ENCODE peak calls at places on chromosomes 12 and 14, in eight cellular contexts. H is ACHN; G is cerebellum; V is central memory CD4-positive, alpha-beta T cell; E is mucosa of descending colon; D is adipocyte; T is endothelial cell of umbilical vein; N is HEK293T. R is an unnamed sample.

GRCh38 chr14:56122306-56122705 is 4.1 kb downstream of the PELI2 start:
- DNase-seq in H (no peak), G (no peak), V (no peak), E (no peak), D (peak), T (no peak), N (no peak), R (no peak)

GRCh38 chr12:30613119-30613830 is 82.4 kb downstream of the IPO8 start:
- DNase-seq in H (no peak), G (no peak), V (no peak), E (no peak), D (peak), T (peak), N (no peak), R (no peak)

GRCh38 chr12:39012870-39013269 is 107.5 kb upstream of the CPNE8 start:
- DNase-seq in H (peak), G (no peak), V (no peak), E (no peak), D (no peak), T (no peak), N (no peak), R (peak)

GRCh38 chr12:7667025-7667575 is 1.4 kb upstream of the APOBEC1 start:
- DNase-seq in H (peak), G (no peak), V (no peak), E (no peak), D (no peak), T (no peak), N (peak), R (peak)

GRCh38 chr12:42255221-42255874 is 17.3 kb upstream of the YAF2 start:
- DNase-seq in H (no peak), G (no peak), V (no peak), E (no peak), D (no peak), T (no peak), N (no peak), R (no peak)

GRCh38 chr12:117279606-117280005 is 81.8 kb downstream of the NOS1 start:
- DNase-seq in H (no peak), G (peak), V (no peak), E (no peak), D (no peak), T (no peak), N (no peak), R (no peak)

GRCh38 chr14:102817942-102818940 is 41.0 kb downstream of the TRAF3 start:
- DNase-seq in H (no peak), G (no peak), V (no peak), E (no peak), D (peak), T (no peak), N (no peak), R (no peak)

GRCh38 chr12:66065146-66065545 is 65.4 kb downstream of the LLPH start:
- DNase-seq in H (peak), G (no peak), V (no peak), E (no peak), D (peak), T (no peak), N (no peak), R (no peak)

GRCh38 chr12:20486233-20486632 is 117.9 kb downstream of the PDE3A start:
- DNase-seq in H (no peak), G (no peak), V (no peak), E (no peak), D (no peak), T (no peak), N (no peak), R (no peak)

GRCh38 chr12:132204064-132204821 is 60.0 kb downstream of the NOC4L start:
- DNase-seq in H (no peak), G (no peak), V (no peak), E (no peak), D (peak), T (no peak), N (no peak), R (no peak)

GRCh38 chr12:113239288-113239771 is 18.1 kb downstream of the TPCN1 start:
- DNase-seq in H (no peak), G (no peak), V (no peak), E (no peak), D (no peak), T (no peak), N (no peak), R (no peak)

GRCh38 chr14:65304963-65305362 is 107.6 kb upstream of the FUT8 start:
- DNase-seq in H (no peak), G (no peak), V (no peak), E (no peak), D (no peak), T (no peak), N (no peak), R (no peak)

GRCh38 chr12:9112076-9112853 is 3.5 kb downstream of the A2M start:
- DNase-seq in H (no peak), G (no peak), V (no peak), E (no peak), D (no peak), T (no peak), N (no peak), R (no peak)

GRCh38 chr12:7130791-7131501 is 775 bp downstream of the CLSTN3 start:
- DNase-seq in H (peak), G (peak), V (peak), E (peak), D (peak), T (peak), N (peak), R (peak)

GRCh38 chr12:44765796-44766195 is 110.3 kb downstream of the NELL2 start:
- DNase-seq in H (no peak), G (no peak), V (no peak), E (no peak), D (no peak), T (no peak), N (no peak), R (no peak)

GRCh38 chr12:52907092-52907810 is 2.4 kb upstream of the KRT8 start:
- DNase-seq in H (no peak), G (no peak), V (no peak), E (peak), D (no peak), T (peak), N (no peak), R (no peak)

GRCh38 chr12:48004039-48004940 is at the start of gene COL2A1:
- DNase-seq in H (no peak), G (no peak), V (peak), E (no peak), D (peak), T (peak), N (no peak), R (no peak)

GRCh38 chr12:42475055-42475454 is 114.5 kb downstream of the PRICKLE1 start:
- DNase-seq in H (peak), G (no peak), V (no peak), E (no peak), D (no peak), T (peak), N (no peak), R (no peak)

GRCh38 chr14:102914474-102915291 is 7.8 kb upstream of the AMN start:
- DNase-seq in H (no peak), G (peak), V (no peak), E (no peak), D (no peak), T (no peak), N (no peak), R (no peak)

GRCh38 chr12:64688715-64689114 is 70.5 kb downstream of the GNS start:
- DNase-seq in H (no peak), G (no peak), V (no peak), E (no peak), D (no peak), T (no peak), N (no peak), R (no peak)

GRCh38 chr12:104680506-104680905 is 223.8 kb downstream of the CHST11 start:
- DNase-seq in H (no peak), G (no peak), V (no peak), E (no peak), D (no peak), T (no peak), N (no peak), R (no peak)

GRCh38 chr14:84127430-84127829 is 1402.5 kb upstream of the FLRT2 start:
- DNase-seq in H (no peak), G (no peak), V (no peak), E (no peak), D (no peak), T (no peak), N (no peak), R (no peak)

GRCh38 chr12:105018001-105018400 is 31.9 kb downstream of the NOPCHAP1 start:
- DNase-seq in H (no peak), G (no peak), V (no peak), E (no peak), D (no peak), T (no peak), N (no peak), R (peak)

GRCh38 chr14:72780771-72781170 is 113.1 kb downstream of the DPF3 start:
- DNase-seq in H (no peak), G (no peak), V (no peak), E (no peak), D (peak), T (no peak), N (no peak), R (no peak)

GRCh38 chr14:72433511-72433910 is 460.4 kb downstream of the DPF3 start:
- DNase-seq in H (peak), G (no peak), V (no peak), E (no peak), D (peak), T (no peak), N (no peak), R (peak)

GRCh38 chr14:75578099-75578785 is at the start of gene FLVCR2:
- DNase-seq in H (peak), G (peak), V (peak), E (peak), D (peak), T (peak), N (peak), R (peak)

GRCh38 chr12:52949413-52950331 is 754 bp downstream of the KRT18 start:
- DNase-seq in H (peak), G (no peak), V (no peak), E (peak), D (no peak), T (peak), N (no peak), R (peak)

GRCh38 chr12:109447482-109447881 is 29.6 kb downstream of the KCTD10 start:
- DNase-seq in H (no peak), G (no peak), V (no peak), E (no peak), D (no peak), T (no peak), N (no peak), R (no peak)

GRCh38 chr12:109833307-109834189 is at the start of gene TRPV4:
- DNase-seq in H (peak), G (no peak), V (no peak), E (no peak), D (peak), T (peak), N (peak), R (no peak)

GRCh38 chr12:39412210-39412609 is 30.7 kb downstream of the KIF21A start:
- DNase-seq in H (no peak), G (no peak), V (no peak), E (no peak), D (no peak), T (no peak), N (no peak), R (no peak)

GRCh38 chr12:69431604-69432222 is 38.5 kb upstream of the FRS2 start:
- DNase-seq in H (no peak), G (no peak), V (no peak), E (no peak), D (no peak), T (no peak), N (no peak), R (no peak)

GRCh38 chr14:96705422-96706092 is 91.6 kb upstream of the VRK1 start:
- DNase-seq in H (no peak), G (no peak), V (no peak), E (no peak), D (no peak), T (no peak), N (no peak), R (no peak)

GRCh38 chr12:54304187-54304810 is 3.5 kb upstream of the NFE2 start:
- DNase-seq in H (no peak), G (no peak), V (no peak), E (peak), D (peak), T (no peak), N (no peak), R (no peak)

GRCh38 chr12:62907561-62907960 is 27.4 kb downstream of the PPM1H start:
- DNase-seq in H (no peak), G (no peak), V (no peak), E (no peak), D (no peak), T (no peak), N (no peak), R (no peak)

GRCh38 chr12:8075935-8076334 is 6.1 kb upstream of the NECAP1 start:
- DNase-seq in H (no peak), G (no peak), V (no peak), E (no peak), D (no peak), T (no peak), N (no peak), R (no peak)

GRCh38 chr14:59332727-59333126 is 132.5 kb downstream of the GPR135 start:
- DNase-seq in H (no peak), G (no peak), V (no peak), E (no peak), D (peak), T (peak), N (no peak), R (no peak)

GRCh38 chr14:32414808-32415255 is 85.7 kb downstream of the AKAP6 start:
- DNase-seq in H (no peak), G (no peak), V (no peak), E (no peak), D (peak), T (peak), N (no peak), R (no peak)

GRCh38 chr14:91009501-91010152 is 50.8 kb downstream of the RPS6KA5 start:
- DNase-seq in H (no peak), G (no peak), V (peak), E (no peak), D (no peak), T (no peak), N (no peak), R (no peak)

GRCh38 chr12:92899388-92900001 is 29.6 kb downstream of the EEA1 start:
- DNase-seq in H (peak), G (peak), V (no peak), E (peak), D (peak), T (peak), N (no peak), R (peak)